ENCODE peak calls at places on chromosomes 16 and 17, in five cellular contexts. Y is tibial nerve, D is fibroblast of pulmonary artery, E is BJ, X is A549. U is an unnamed sample.

GRCh38 chr16:57693539-57693938 is 1.1 kb upstream of the DRC7 start:
- DNase-seq in E (no peak), Y (no peak), D (no peak), X (no peak), U (no peak)

GRCh38 chr16:84940670-84941551 is 70.4 kb downstream of the ZDHHC7 start:
- DNase-seq in D (no peak), X (no peak), E (no peak), Y (peak), U (no peak)

GRCh38 chr16:58177347-58177710 is 20.6 kb downstream of the CSNK2A2 start:
- DNase-seq in E (no peak), X (no peak), Y (no peak), D (no peak), U (no peak)

GRCh38 chr16:83772806-83773205 is 35.0 kb upstream of the HSBP1 start:
- DNase-seq in Y (no peak), E (no peak), D (no peak), X (no peak), U (no peak)

GRCh38 chr17:67642488-67642887 is 75.2 kb upstream of the NOL11 start:
- DNase-seq in Y (no peak), X (no peak), E (no peak), D (no peak), U (no peak)

GRCh38 chr16:19583665-19584300 is 28.3 kb downstream of the VPS35L start:
- DNase-seq in E (no peak), D (peak), Y (no peak), X (peak), U (no peak)

GRCh38 chr16:72740346-72740745 is 307.6 kb downstream of the ZFHX3 start:
- DNase-seq in D (no peak), X (no peak), Y (no peak), E (no peak), U (no peak)

GRCh38 chr17:28500712-28501379 is 5.3 kb upstream of the FOXN1 start:
- DNase-seq in E (no peak), D (no peak), X (no peak), Y (no peak), U (no peak)

GRCh38 chr16:66618588-66618987 is 14.1 kb downstream of the CMTM3 start:
- DNase-seq in X (peak), D (peak), Y (peak), E (peak), U (peak)

GRCh38 chr17:45296003-45296832 is 20.6 kb downstream of the MAP3K14 start:
- DNase-seq in X (no peak), D (peak), E (no peak), Y (no peak), U (no peak)

GRCh38 chr17:9865585-9865984 is 39.5 kb downstream of the RCVRN start:
- DNase-seq in D (peak), X (no peak), Y (no peak), E (no peak), U (no peak)

GRCh38 chr17:31393749-31394146 is 2.3 kb downstream of the RAB11FIP4 start:
- DNase-seq in Y (no peak), X (no peak), E (no peak), D (no peak), U (no peak)

GRCh38 chr17:77454560-77455095 is 313.9 kb downstream of the SEC14L1 start:
- DNase-seq in D (no peak), E (no peak), Y (no peak), X (no peak), U (no peak)

GRCh38 chr16:1049113-1049975 is 23.2 kb upstream of the SSTR5 start:
- DNase-seq in D (no peak), Y (no peak), E (no peak), X (no peak), U (no peak)

GRCh38 chr16:27717726-27718125 is 167.8 kb downstream of the KATNIP start:
- DNase-seq in X (no peak), Y (no peak), E (no peak), D (no peak), U (no peak)

GRCh38 chr16:69348222-69348621 is 3.4 kb downstream of the TMED6 start:
- DNase-seq in Y (no peak), D (no peak), X (no peak), E (no peak), U (no peak)

GRCh38 chr16:8905168-8905762 is 23.1 kb downstream of the LITAFD start:
- DNase-seq in E (no peak), X (peak), Y (no peak), D (peak), U (no peak)

GRCh38 chr17:13597723-13598347 is 3.9 kb downstream of the HS3ST3A1 start:
- DNase-seq in E (no peak), X (peak), D (peak), Y (peak), U (no peak)

DNA sequence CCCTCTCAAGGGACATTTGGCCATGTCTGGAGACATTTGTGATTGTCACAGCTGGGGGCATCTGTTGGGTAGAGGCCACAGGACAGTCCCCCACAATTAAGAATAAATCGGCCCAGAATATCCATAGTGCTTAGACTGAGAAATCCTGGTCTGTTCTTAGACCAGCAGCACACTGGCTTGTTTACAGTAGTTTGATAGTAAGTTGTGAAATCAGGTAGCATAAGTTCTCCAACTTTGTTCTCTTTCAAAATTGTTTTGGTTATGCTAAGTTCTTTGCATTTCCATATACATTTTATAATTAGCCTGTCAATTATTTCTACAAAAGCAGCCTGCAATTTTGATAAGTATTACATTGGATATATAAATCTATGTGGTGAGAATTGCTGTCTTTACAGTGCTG is 6.8 kb downstream of the MGRN1 start:
- DNase-seq in Y (no peak), X (no peak), D (no peak), E (no peak), U (no peak)
- H3K4me3 ChIP-seq in Y (no peak), X (no peak), D (no peak), E (no peak), U (no peak)

GRCh38 chr17:2571523-2572303 is 21.7 kb upstream of the PAFAH1B1 start:
- DNase-seq in Y (no peak), D (no peak), X (no peak), E (no peak), U (no peak)
- H3K4me3 ChIP-seq in Y (no peak), D (no peak), X (no peak), E (no peak), U (no peak)

GRCh38 chr16:80682435-80683070 is 121.8 kb downstream of the CDYL2 start:
- DNase-seq in Y (no peak), D (peak), E (peak), X (no peak), U (peak)
- H3K4me3 ChIP-seq in Y (no peak), D (no peak), E (no peak), X (no peak), U (peak)

GRCh38 chr17:50270430-50271172 is 3.7 kb upstream of the TMEM92 start:
- DNase-seq in E (no peak), Y (peak), D (peak), X (no peak), U (no peak)
- H3K4me3 ChIP-seq in E (peak), Y (no peak), D (no peak), X (no peak), U (peak)

GRCh38 chr17:82370471-82371332 is 863 bp upstream of the UTS2R start:
- DNase-seq in E (no peak), X (no peak), D (no peak), Y (no peak), U (no peak)
- H3K4me3 ChIP-seq in E (no peak), X (peak), D (peak), Y (peak), U (peak)

GRCh38 chr16:11152205-11152604 is 103.8 kb downstream of the SOCS1 start:
- DNase-seq in D (no peak), Y (no peak), E (no peak), X (no peak), U (peak)

GRCh38 chr16:11152677-11153321 is 103.2 kb downstream of the SOCS1 start:
- DNase-seq in Y (no peak), E (no peak), D (no peak), X (no peak), U (no peak)

GRCh38 chr16:11156401-11156800 is 99.6 kb downstream of the SOCS1 start:
- DNase-seq in D (no peak), Y (no peak), E (no peak), X (no peak), U (no peak)

GRCh38 chr16:11157143-11157542 is 98.9 kb downstream of the SOCS1 start:
- DNase-seq in E (no peak), Y (no peak), D (no peak), X (no peak), U (no peak)

GRCh38 chr16:11155284-11155806 is 100.7 kb downstream of the SOCS1 start:
- DNase-seq in E (peak), Y (no peak), X (no peak), D (peak), U (no peak)
- H3K4me3 ChIP-seq in E (no peak), Y (no peak), X (no peak), D (no peak), U (no peak)

GRCh38 chr17:78715876-78716275 is 66.2 kb downstream of the CYTH1 start:
- DNase-seq in D (no peak), E (no peak), Y (no peak), X (no peak), U (no peak)
- H3K4me3 ChIP-seq in D (no peak), E (no peak), Y (no peak), X (no peak), U (no peak)

U was measured in skeletal muscle cell.